ENCODE peak calls at places on chromosome 21, in nine cellular contexts. K, Y, Q, P, T, G, M, H and R are unnamed samples.

GRCh38 chr21:43817157-43818086 is 28.0 kb downstream of the RRP1 start:
- DNase-seq in K (no peak), Y (no peak), Q (peak), P (no peak), T (no peak), G (no peak), M (no peak), H (no peak), R (no peak)

GRCh38 chr21:32597205-32597604 is 11.9 kb upstream of the TCP10L start:
- DNase-seq in K (no peak), Y (no peak), Q (no peak), P (no peak), T (no peak), G (peak), M (no peak), H (peak), R (peak)

GRCh38 chr21:16773206-16773605 is 739.6 kb upstream of the CXADR start:
- DNase-seq in K (no peak), Y (no peak), Q (no peak), P (no peak), T (no peak), G (no peak), M (no peak), H (no peak), R (no peak)

GRCh38 chr21:38929137-38929536 is 123.4 kb downstream of the ETS2 start:
- DNase-seq in K (no peak), Y (no peak), Q (no peak), P (no peak), T (no peak), G (no peak), M (no peak), H (no peak), R (no peak)

GRCh38 chr21:41761211-41762181 is 5.4 kb downstream of the RIPK4 start:
- DNase-seq in K (no peak), Y (no peak), Q (peak), P (peak), T (no peak), G (peak), M (no peak), H (peak), R (peak)

GRCh38 chr21:44931501-44932365 is 8.1 kb upstream of the SLX9 start:
- DNase-seq in K (no peak), Y (no peak), Q (peak), P (peak), T (no peak), G (no peak), M (no peak), H (no peak), R (no peak)

GRCh38 chr21:44089001-44089911 is 17.9 kb upstream of the PWP2 start:
- DNase-seq in K (peak), Y (no peak), Q (no peak), P (no peak), T (no peak), G (no peak), M (no peak), H (no peak), R (no peak)

GRCh38 chr21:35400233-35400939 is 351.3 kb upstream of the RUNX1 start:
- DNase-seq in K (peak), Y (no peak), Q (no peak), P (peak), T (no peak), G (no peak), M (peak), H (peak), R (no peak)

GRCh38 chr21:42316891-42317290 is 1.7 kb upstream of the TFF3 start:
- DNase-seq in K (no peak), Y (no peak), Q (no peak), P (no peak), T (no peak), G (no peak), M (no peak), H (no peak), R (no peak)

GRCh38 chr21:34992736-34993135 is 56.4 kb downstream of the RUNX1 start:
- DNase-seq in K (no peak), Y (no peak), Q (peak), P (no peak), T (peak), G (no peak), M (no peak), H (peak), R (no peak)

GRCh38 chr21:42526379-42526727 is 12.7 kb downstream of the SLC37A1 start:
- DNase-seq in K (no peak), Y (no peak), Q (no peak), P (no peak), T (no peak), G (no peak), M (no peak), H (no peak), R (no peak)

GRCh38 chr21:39924577-39925308 is 57.5 kb downstream of the PCP4 start:
- DNase-seq in K (no peak), Y (no peak), Q (no peak), P (no peak), T (no peak), G (no peak), M (no peak), H (no peak), R (no peak)

GRCh38 chr21:45280178-45280821 is 7.4 kb downstream of the POFUT2 start:
- DNase-seq in K (no peak), Y (no peak), Q (no peak), P (no peak), T (peak), G (no peak), M (no peak), H (no peak), R (no peak)

GRCh38 chr21:46639489-46640386 is 4.3 kb downstream of the PRMT2 start:
- DNase-seq in K (no peak), Y (no peak), Q (no peak), P (no peak), T (no peak), G (peak), M (no peak), H (peak), R (no peak)

GRCh38 chr21:46437511-46437910 is 21.2 kb upstream of the DIP2A start:
- DNase-seq in K (no peak), Y (no peak), Q (no peak), P (no peak), T (no peak), G (no peak), M (no peak), H (no peak), R (no peak)

GRCh38 chr21:29295066-29295650 is 3.6 kb upstream of the BACH1 start:
- DNase-seq in K (peak), Y (no peak), Q (no peak), P (no peak), T (no peak), G (no peak), M (no peak), H (no peak), R (no peak)

GRCh38 chr21:31682625-31683024 is 23.1 kb downstream of the SOD1 start:
- DNase-seq in K (no peak), Y (no peak), Q (no peak), P (no peak), T (no peak), G (no peak), M (no peak), H (no peak), R (no peak)

GRCh38 chr21:33949516-33950424 is 34.2 kb upstream of the ATP5PO start:
- DNase-seq in K (peak), Y (no peak), Q (no peak), P (no peak), T (no peak), G (no peak), M (no peak), H (no peak), R (no peak)

GRCh38 chr21:23401278-23401677 is 2206.0 kb downstream of the MRPL39 start:
- DNase-seq in K (no peak), Y (no peak), Q (no peak), P (no peak), T (no peak), G (no peak), M (peak), H (no peak), R (no peak)